ENCODE peak calls at places on chromosomes 13 and 19, in eight cellular contexts. Q is amniotic stem cell; M is HS-27A; U is activated T-cell treated with anti-CD3 and anti-CD28 coated beads, Interleukin-2, amount 50 U/mL, for 48 hours; S is fibroblast of the conjunctiva; K is adrenal gland; I is cardiac fibroblast; L is activated naive CD4-positive, alpha-beta T cell treated with anti-CD3 and anti-CD28 coated beads, Interleukin-2, amount 10 ng/mL, durations not matched to agents 7 days and 5 days. C is an unnamed sample.

GRCh38 chr13:113145911-113146598 is 12.4 kb upstream of the PROZ start:
- DNase-seq in S (no peak), M (no peak), L (no peak), U (peak), I (no peak), Q (no peak), K (no peak), C (no peak)

GRCh38 chr19:12834976-12835757 is 788 bp upstream of the RTBDN start:
- DNase-seq in M (no peak), U (peak), L (peak), S (no peak), Q (no peak), I (peak), K (peak), C (no peak)

GRCh38 chr19:50314724-50315700 is 14.2 kb downstream of the KCNC3 start:
- DNase-seq in Q (no peak), S (no peak), I (no peak), U (no peak), K (no peak), L (no peak), M (no peak), C (no peak)

GRCh38 chr19:574658-575526 is 2.5 kb downstream of the BSG start:
- DNase-seq in L (no peak), U (no peak), S (no peak), M (no peak), Q (no peak), K (peak), I (peak), C (no peak)

GRCh38 chr13:45370922-45371406 is 30.0 kb upstream of the TPT1 start:
- DNase-seq in Q (peak), L (peak), M (peak), K (peak), I (peak), U (peak), S (peak), C (no peak)

GRCh38 chr19:55116232-55117062 is 990 bp downstream of the PPP1R12C start:
- DNase-seq in Q (peak), S (peak), I (peak), K (peak), L (peak), U (peak), M (no peak), C (peak)

GRCh38 chr19:48646192-48646911 is 365 bp upstream of the CA11 start:
- DNase-seq in M (peak), S (peak), L (peak), I (peak), Q (peak), K (peak), U (peak), C (no peak)

GRCh38 chr19:58535857-58536256 is 8.0 kb upstream of the TRIM28 start:
- DNase-seq in S (no peak), L (no peak), M (no peak), I (no peak), K (no peak), U (no peak), Q (no peak), C (no peak)

GRCh38 chr19:14758816-14759215 is 19.5 kb downstream of the ADGRE2 start:
- DNase-seq in S (no peak), I (no peak), U (no peak), Q (no peak), L (no peak), K (no peak), M (no peak), C (no peak)

GRCh38 chr19:10431254-10431942 is 11.1 kb downstream of the PDE4A start:
- DNase-seq in U (peak), K (peak), Q (no peak), S (no peak), L (peak), M (no peak), I (peak), C (no peak)

GRCh38 chr19:46722004-46722380 is 5.1 kb upstream of the PRKD2 start:
- DNase-seq in U (no peak), M (no peak), I (no peak), Q (no peak), K (no peak), L (no peak), S (no peak), C (no peak)

GRCh38 chr13:20230913-20231838 is 943 bp downstream of the GJB6 start:
- DNase-seq in S (no peak), L (peak), I (no peak), M (no peak), Q (no peak), U (peak), K (no peak), C (no peak)

GRCh38 chr13:62781866-62782265 is 1366.2 kb upstream of the PCDH20 start:
- DNase-seq in S (no peak), I (no peak), U (no peak), M (no peak), K (no peak), Q (no peak), L (no peak), C (no peak)

GRCh38 chr13:57865600-57866294 is 234.2 kb downstream of the PCDH17 start:
- DNase-seq in M (no peak), I (peak), U (no peak), Q (no peak), K (no peak), L (no peak), S (no peak), C (no peak)

GRCh38 chr19:55189424-55189823 is 9.3 kb upstream of the SYT5 start:
- DNase-seq in I (peak), L (no peak), U (no peak), S (peak), M (no peak), Q (no peak), K (no peak), C (peak)

GRCh38 chr19:29878973-29879654 is 62.9 kb upstream of the URI1 start:
- DNase-seq in K (peak), S (no peak), Q (no peak), I (peak), U (no peak), M (peak), L (no peak), C (no peak)

GRCh38 chr13:113953561-113953960 is 20.3 kb downstream of the C13orf46 start:
- DNase-seq in M (no peak), K (no peak), U (no peak), Q (no peak), S (no peak), L (no peak), I (no peak), C (no peak)

C was measured in AG04449.